ENCODE peak calls at places on chromosomes 7 and 10, in ten cellular contexts. D is RCC 7860; X is Ammon's horn; F is activated naive CD4-positive, alpha-beta T cell; U is GDM1; B is GM12892; K is omental fat pad; Y is stimulated activated naive CD8-positive, alpha-beta T cell treated with anti-CD3 and anti-CD28 coated beads, Interleukin-15, amount 100 ng/mL, for 72 hours; R is amygdala; N is activated T-helper 1 cell treated with anti-CD3 and anti-CD28 coated beads, Interleukin-12 subunit alpha, Interleukin-12 subunit beta, Interleukin-2, Interleukin-4 antibody, amounts not matched to agents 30 ng/mL and 10 ng/mL and 1 ng/mL, durations not matched to agents 14 hours and 24 hours and 36 hours. M is an unnamed sample.

GRCh38 chr7:75532639-75533038 is 40.5 kb downstream of the SPDYE5 start:
- DNase-seq in U (no peak), B (no peak), R (no peak), X (no peak), D (no peak), F (no peak), Y (no peak), K (no peak), N (no peak), M (no peak)

GRCh38 chr7:142413280-142414000 is 155.6 kb upstream of the PRSS58 start:
- DNase-seq in U (no peak), R (no peak), K (no peak), D (no peak), F (no peak), Y (no peak), X (no peak), B (no peak), N (no peak), M (no peak)

GRCh38 chr7:80087051-80087767 is 47.4 kb upstream of the GNAI1 start:
- DNase-seq in R (no peak), X (no peak), D (no peak), U (no peak), K (no peak), F (no peak), N (no peak), B (no peak), Y (no peak), M (no peak)

GRCh38 chr10:49010831-49011230 is 71.2 kb upstream of the LRRC18 start:
- DNase-seq in X (no peak), K (no peak), F (no peak), Y (no peak), R (no peak), N (no peak), D (no peak), U (no peak), B (no peak), M (no peak)

GRCh38 chr7:51090411-51090810 is 226.2 kb downstream of the COBL start:
- DNase-seq in U (no peak), X (no peak), N (no peak), K (no peak), B (no peak), F (no peak), D (no peak), Y (no peak), R (no peak), M (no peak)

GRCh38 chr10:133266056-133266795 is 10.4 kb downstream of the ADAM8 start:
- DNase-seq in X (no peak), D (no peak), B (no peak), N (no peak), K (no peak), R (no peak), U (no peak), Y (no peak), F (no peak), M (no peak)

GRCh38 chr7:23247602-23248335 is 1.2 kb downstream of the GPNMB start:
- DNase-seq in N (no peak), F (no peak), D (no peak), R (no peak), B (peak; percentile 33), X (peak; percentile 62), K (no peak), Y (no peak), U (no peak), M (no peak)

GRCh38 chr10:19929466-19930140 is 113.4 kb downstream of the PLXDC2 start:
- DNase-seq in X (peak; percentile 17), N (no peak), D (no peak), Y (no peak), B (no peak), F (no peak), K (no peak), R (no peak), U (no peak), M (no peak)

GRCh38 chr10:624605-625334 is 64.7 kb downstream of the DIP2C start:
- DNase-seq in K (no peak), N (no peak), U (no peak), B (no peak), X (peak; percentile 97), Y (no peak), D (peak; percentile 80), F (no peak), R (peak; percentile 92), M (no peak)

GRCh38 chr10:6014241-6014761 is 37.0 kb upstream of the IL15RA start:
- DNase-seq in F (peak; percentile 7), N (peak; percentile 30), Y (no peak), B (peak; percentile 27), R (peak; percentile 56), X (peak; percentile 65), D (peak; percentile 39), U (peak; percentile 20), K (peak; percentile 79), M (peak; percentile 63)